ENCODE peak calls at places on chromosomes 3 and 15, in six cellular contexts. One of them, this sample, is unnamed.

GRCh38 chr15:63322541-63322940 is 45.1 kb downstream of the APH1B start:
- DNase-seq in NCI-H1694: no peak
- DNase-seq in ovary: peak; percentile 24
- DNase-seq in AML-193: no peak
- DNase-seq in hippocampal formation: no peak
- DNase-seq in ACHN: no peak
- DNase-seq in this sample: no peak

GRCh38 chr3:161265916-161266571 is 44.9 kb downstream of the NMD3 start:
- DNase-seq in ovary: no peak
- DNase-seq in NCI-H1694: no peak
- DNase-seq in ACHN: no peak
- DNase-seq in hippocampal formation: no peak
- DNase-seq in AML-193: no peak
- DNase-seq in this sample: no peak

GRCh38 chr15:35630570-35630969 is 84.6 kb upstream of the DPH6 start:
- DNase-seq in AML-193: peak; percentile 0
- DNase-seq in ovary: no peak
- DNase-seq in ACHN: no peak
- DNase-seq in NCI-H1694: no peak
- DNase-seq in hippocampal formation: no peak
- DNase-seq in this sample: no peak

GRCh38 chr3:134294302-134294925 is 43.8 kb upstream of the RYK start:
- DNase-seq in ovary: no peak
- DNase-seq in ACHN: no peak
- DNase-seq in NCI-H1694: no peak
- DNase-seq in hippocampal formation: no peak
- DNase-seq in AML-193: no peak
- DNase-seq in this sample: peak; percentile 37

GRCh38 chr3:159451067-159451466 is 537.6 kb upstream of the IL12A start:
- DNase-seq in ovary: no peak
- DNase-seq in AML-193: no peak
- DNase-seq in hippocampal formation: no peak
- DNase-seq in NCI-H1694: no peak
- DNase-seq in ACHN: no peak
- DNase-seq in this sample: no peak

GRCh38 chr15:64982472-64982871 is 7.2 kb downstream of the SPG21 start:
- DNase-seq in hippocampal formation: no peak
- DNase-seq in ovary: no peak
- DNase-seq in ACHN: no peak
- DNase-seq in NCI-H1694: no peak
- DNase-seq in AML-193: no peak
- DNase-seq in this sample: no peak

GRCh38 chr15:100726426-100727190 is 124.2 kb downstream of the ASB7 start:
- DNase-seq in ACHN: no peak
- DNase-seq in hippocampal formation: no peak
- DNase-seq in ovary: no peak
- DNase-seq in NCI-H1694: no peak
- DNase-seq in AML-193: no peak
- DNase-seq in this sample: no peak

GRCh38 chr15:31326729-31327673 is at the start of gene KLF13:
- DNase-seq in ACHN: peak; percentile 57
- DNase-seq in AML-193: peak; percentile 50
- DNase-seq in hippocampal formation: no peak
- DNase-seq in NCI-H1694: no peak
- DNase-seq in ovary: peak; percentile 69
- DNase-seq in this sample: peak; percentile 74

GRCh38 chr15:91849180-91849579 is 4.3 kb upstream of the SLCO3A1 start:
- DNase-seq in ovary: no peak
- DNase-seq in AML-193: no peak
- DNase-seq in NCI-H1694: no peak
- DNase-seq in ACHN: no peak
- DNase-seq in hippocampal formation: peak; percentile 46
- DNase-seq in this sample: no peak

GRCh38 chr3:65810277-65810676 is 228.4 kb downstream of the MAGI1 start:
- DNase-seq in hippocampal formation: no peak
- DNase-seq in AML-193: no peak
- DNase-seq in ovary: no peak
- DNase-seq in ACHN: no peak
- DNase-seq in NCI-H1694: no peak
- DNase-seq in this sample: no peak

GRCh38 chr3:48024401-48024800 is 8.2 kb upstream of the MAP4 start:
- DNase-seq in ACHN: no peak
- DNase-seq in AML-193: no peak
- DNase-seq in ovary: no peak
- DNase-seq in hippocampal formation: no peak
- DNase-seq in NCI-H1694: no peak
- DNase-seq in this sample: no peak

GRCh38 chr3:140050977-140051957 is 116.3 kb downstream of the CLSTN2 start:
- DNase-seq in hippocampal formation: peak; percentile 29
- DNase-seq in ovary: peak; percentile 49
- DNase-seq in NCI-H1694: peak; percentile 82
- DNase-seq in ACHN: no peak
- DNase-seq in AML-193: peak; percentile 37
- DNase-seq in this sample: no peak

GRCh38 chr3:5151586-5151985 is 29.5 kb downstream of the ARL8B start:
- DNase-seq in ACHN: no peak
- DNase-seq in hippocampal formation: no peak
- DNase-seq in NCI-H1694: no peak
- DNase-seq in AML-193: no peak
- DNase-seq in ovary: no peak
- DNase-seq in this sample: no peak

GRCh38 chr3:134630506-134630905 is 20.3 kb downstream of the KY start:
- DNase-seq in NCI-H1694: no peak
- DNase-seq in ACHN: peak; percentile 6
- DNase-seq in hippocampal formation: no peak
- DNase-seq in AML-193: peak; percentile 28
- DNase-seq in ovary: no peak
- DNase-seq in this sample: no peak

GRCh38 chr3:171781711-171782127 is 28.6 kb downstream of the PLD1 start:
- DNase-seq in hippocampal formation: peak; percentile 56
- DNase-seq in ACHN: no peak
- DNase-seq in AML-193: no peak
- DNase-seq in NCI-H1694: no peak
- DNase-seq in ovary: no peak
- DNase-seq in this sample: no peak

GRCh38 chr3:181461381-181461780 is 250.3 kb upstream of the SOX2 start:
- DNase-seq in AML-193: no peak
- DNase-seq in hippocampal formation: no peak
- DNase-seq in NCI-H1694: no peak
- DNase-seq in ovary: no peak
- DNase-seq in ACHN: no peak
- DNase-seq in this sample: no peak

GRCh38 chr3:116394365-116394764 is 50.9 kb downstream of the LSAMP start:
- DNase-seq in AML-193: no peak
- DNase-seq in hippocampal formation: no peak
- DNase-seq in NCI-H1694: peak; percentile 55
- DNase-seq in ovary: no peak
- DNase-seq in ACHN: no peak
- DNase-seq in this sample: no peak

GRCh38 chr15:23687143-23687470 is at the start of gene NDN:
- DNase-seq in ACHN: no peak
- DNase-seq in AML-193: no peak
- DNase-seq in hippocampal formation: peak; percentile 3
- DNase-seq in ovary: peak; percentile 62
- DNase-seq in NCI-H1694: no peak
- DNase-seq in this sample: no peak

GRCh38 chr3:48178072-48178471 is 10.1 kb downstream of the CDC25A start:
- DNase-seq in ACHN: no peak
- DNase-seq in AML-193: no peak
- DNase-seq in ovary: no peak
- DNase-seq in NCI-H1694: no peak
- DNase-seq in hippocampal formation: no peak
- DNase-seq in this sample: no peak

GRCh38 chr15:63931556-63931955 is 97.8 kb upstream of the HERC1 start:
- DNase-seq in AML-193: no peak
- DNase-seq in NCI-H1694: no peak
- DNase-seq in ovary: no peak
- DNase-seq in hippocampal formation: no peak
- DNase-seq in ACHN: no peak
- DNase-seq in this sample: no peak

GRCh38 chr3:51378726-51379125 is 6.4 kb upstream of the MANF start:
- DNase-seq in AML-193: no peak
- DNase-seq in ACHN: no peak
- DNase-seq in NCI-H1694: no peak
- DNase-seq in ovary: peak; percentile 5
- DNase-seq in hippocampal formation: no peak
- DNase-seq in this sample: no peak

GRCh38 chr3:72591522-72592421 is 256.5 kb downstream of the SHQ1 start:
- DNase-seq in AML-193: no peak
- DNase-seq in NCI-H1694: no peak
- DNase-seq in hippocampal formation: peak; percentile 10
- DNase-seq in ovary: peak; percentile 28
- DNase-seq in ACHN: no peak
- DNase-seq in this sample: no peak

GRCh38 chr3:63168179-63168578 is 109.9 kb upstream of the SYNPR start:
- DNase-seq in NCI-H1694: no peak
- DNase-seq in hippocampal formation: no peak
- DNase-seq in ACHN: no peak
- DNase-seq in AML-193: no peak
- DNase-seq in ovary: no peak
- DNase-seq in this sample: no peak

GRCh38 chr3:192207239-192207638 is 520.1 kb downstream of the FGF12 start:
- DNase-seq in NCI-H1694: no peak
- DNase-seq in hippocampal formation: no peak
- DNase-seq in ovary: no peak
- DNase-seq in AML-193: no peak
- DNase-seq in ACHN: no peak
- DNase-seq in this sample: no peak

This sample was measured in T-cell.